ENCODE peak calls at places on chromosomes 12 and 14, in ten cellular contexts. I is HFFc6; R is frontal cortex; G is activated naive CD4-positive, alpha-beta T cell; Z is fibroblast of mammary gland; J is NCI-H446 treated with DMSO at 0.1 percent for 48 hours; X is progenitor cell of endocrine pancreas; E is activated CD4-positive, alpha-beta T cell treated with anti-CD3 and anti-CD28 coated beads, Interleukin-2, amount 50 U/mL, for 1 hour; F is NCI-H1694 treated with DMSO at 0.1 percent for 48 hours; K is ureter. Y is an unnamed sample.
A peak's percentile ranks its signal among the peaks of the same experiment; 100 is the strongest.

GRCh38 chr12:94282675-94283074 is 134.3 kb downstream of the PLXNC1 start:
- DNase-seq in I (no peak), R (no peak), G (no peak), Z (no peak), J (no peak), X (no peak), E (peak; percentile 35), F (no peak), K (no peak), Y (no peak)

GRCh38 chr12:46664771-46665287 is 161.0 kb downstream of the SLC38A4 start:
- DNase-seq in I (peak; percentile 87), R (no peak), G (no peak), Z (peak; percentile 96), J (no peak), X (no peak), E (no peak), F (no peak), K (no peak), Y (no peak)

GRCh38 chr14:96592591-96593388 is 90.6 kb downstream of the PAPOLA start:
- DNase-seq in I (no peak), R (peak; percentile 44), G (peak; percentile 26), Z (peak; percentile 32), J (no peak), X (peak; percentile 28), E (peak; percentile 52), F (no peak), K (no peak), Y (no peak)

GRCh38 chr12:121678721-121679300 is 9.4 kb upstream of the MORN3 start:
- DNase-seq in I (no peak), R (no peak), G (no peak), Z (no peak), J (no peak), X (no peak), E (no peak), F (no peak), K (no peak), Y (no peak)

GRCh38 chr12:92416385-92416812 is 270.8 kb upstream of the BTG1 start:
- DNase-seq in I (no peak), R (no peak), G (no peak), Z (no peak), J (no peak), X (no peak), E (no peak), F (no peak), K (no peak), Y (no peak)

GRCh38 chr12:11863988-11864387 is 206.8 kb upstream of the BCL2L14 start:
- DNase-seq in I (no peak), R (no peak), G (no peak), Z (no peak), J (no peak), X (no peak), E (no peak), F (no peak), K (no peak), Y (no peak)

GRCh38 chr14:65281991-65282908 is 130.3 kb upstream of the FUT8 start:
- DNase-seq in I (peak; percentile 88), R (peak; percentile 69), G (no peak), Z (peak; percentile 80), J (no peak), X (no peak), E (no peak), F (no peak), K (no peak), Y (no peak)

GRCh38 chr12:104057771-104058197 is 6.5 kb upstream of the HCFC2 start:
- DNase-seq in I (no peak), R (no peak), G (no peak), Z (peak; percentile 31), J (no peak), X (no peak), E (no peak), F (peak; percentile 65), K (no peak), Y (no peak)

GRCh38 chr12:57485695-57486094 is 2.2 kb upstream of the MARS1 start:
- DNase-seq in I (no peak), R (no peak), G (no peak), Z (no peak), J (no peak), X (no peak), E (no peak), F (no peak), K (no peak), Y (no peak)

GRCh38 chr12:69601962-69602685 is 8.6 kb downstream of the LRRC10 start:
- DNase-seq in I (no peak), R (no peak), G (no peak), Z (no peak), J (no peak), X (no peak), E (no peak), F (no peak), K (no peak), Y (no peak)

GRCh38 chr12:112219195-112219594 is 93.8 kb downstream of the TRAFD1 start:
- DNase-seq in I (no peak), R (no peak), G (no peak), Z (peak; percentile 6), J (no peak), X (no peak), E (no peak), F (no peak), K (no peak), Y (no peak)

GRCh38 chr12:59185291-59185690 is 265.0 kb upstream of the LRIG3 start:
- DNase-seq in I (no peak), R (no peak), G (no peak), Z (no peak), J (no peak), X (no peak), E (no peak), F (no peak), K (no peak), Y (no peak)